ENCODE peak calls at places on chromosomes 7 and 10, in nine cellular contexts. X is AG10803; S is AG09319; H is A549; O is activated CD8-positive, alpha-beta T cell treated with anti-CD3 and anti-CD28 coated beads for 36 hours; T is HepG2; D is PC-3; E is astrocyte of the cerebellum; G is spleen. P is an unnamed sample.

GRCh38 chr10:100158044-100158805 is 27.6 kb downstream of the ERLIN1 start:
- DNase-seq in X (no peak), S (no peak), H (no peak), O (no peak), T (no peak), D (no peak), E (no peak), G (no peak), P (no peak)

GRCh38 chr10:59991661-59992060 is 85.3 kb upstream of the CCDC6 start:
- DNase-seq in X (peak), S (no peak), H (peak), O (no peak), T (no peak), D (peak), E (peak), G (no peak), P (peak)

GRCh38 chr10:77586719-77587423 is 50.7 kb downstream of the KCNMA1 start:
- DNase-seq in X (peak), S (peak), H (peak), O (no peak), T (no peak), D (peak), E (peak), G (peak), P (no peak)

GRCh38 chr10:598415-599170 is 90.9 kb downstream of the DIP2C start:
- DNase-seq in X (peak), S (peak), H (no peak), O (no peak), T (no peak), D (no peak), E (peak), G (no peak), P (no peak)

GRCh38 chr10:119896061-119896655 is 3.6 kb downstream of the SEC23IP start:
- DNase-seq in X (peak), S (peak), H (peak), O (no peak), T (peak), D (peak), E (peak), G (no peak), P (no peak)

GRCh38 chr10:50963063-50963462 is 77.6 kb upstream of the A1CF start:
- DNase-seq in X (no peak), S (no peak), H (no peak), O (no peak), T (no peak), D (no peak), E (no peak), G (no peak), P (no peak)

GRCh38 chr7:43758029-43758860 is at the start of gene BLVRA:
- DNase-seq in X (peak), S (no peak), H (peak), O (peak), T (peak), D (peak), E (no peak), G (peak), P (peak)

GRCh38 chr10:90125406-90125805 is 424.0 kb downstream of the KIF20B start:
- DNase-seq in X (no peak), S (no peak), H (no peak), O (no peak), T (no peak), D (no peak), E (no peak), G (no peak), P (no peak)

GRCh38 chr10:34049887-34050286 is 715.4 kb upstream of the NRP1 start:
- DNase-seq in X (no peak), S (no peak), H (peak), O (peak), T (no peak), D (peak), E (no peak), G (peak), P (no peak)

GRCh38 chr7:1818581-1819200 is 148.6 kb downstream of the ELFN1 start:
- DNase-seq in X (no peak), S (no peak), H (no peak), O (no peak), T (no peak), D (no peak), E (no peak), G (peak), P (no peak)

GRCh38 chr10:112904000-112904399 is 46.0 kb upstream of the TCF7L2 start:
- DNase-seq in X (no peak), S (no peak), H (peak), O (no peak), T (peak), D (peak), E (no peak), G (no peak), P (no peak)

GRCh38 chr7:151413241-151413640 is 3.4 kb upstream of the WDR86 start:
- DNase-seq in X (no peak), S (no peak), H (no peak), O (no peak), T (no peak), D (no peak), E (no peak), G (no peak), P (no peak)

GRCh38 chr10:32205666-32206065 is 141.3 kb downstream of the EPC1 start:
- DNase-seq in X (peak), S (no peak), H (no peak), O (no peak), T (no peak), D (no peak), E (no peak), G (no peak), P (no peak)

GRCh38 chr7:108132551-108133265 is 2.5 kb upstream of the LAMB4 start:
- DNase-seq in X (no peak), S (no peak), H (no peak), O (no peak), T (no peak), D (no peak), E (peak), G (no peak), P (no peak)

DNA sequence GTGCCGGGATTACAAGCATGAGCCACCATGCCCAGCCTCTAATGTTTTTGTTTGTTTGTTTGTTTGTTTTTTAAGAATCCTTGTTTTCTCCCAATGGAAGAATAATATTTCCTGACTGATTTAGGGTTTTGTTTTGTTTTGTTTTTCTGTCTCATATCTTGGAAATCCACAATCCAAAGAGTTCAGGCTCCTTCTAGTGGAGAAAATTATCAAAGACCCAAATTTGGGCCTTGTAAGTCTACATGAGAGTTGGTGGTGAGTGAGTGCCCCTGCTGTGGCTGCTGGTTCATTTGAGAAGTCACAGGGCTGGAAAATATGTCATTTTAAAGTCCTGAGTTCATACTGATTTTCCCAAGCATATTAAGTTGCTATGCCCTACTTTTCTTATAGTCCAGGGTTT is 33.5 kb upstream of the KLHL7 start:
- DNase-seq in X (peak), S (no peak), H (peak), O (no peak), T (no peak), D (peak), E (no peak), G (no peak), P (no peak)
- TF ChIP-seq CTCF in X (peak), S (peak), H (peak), O (no peak), T (peak), D (peak), E (peak), G (no peak), P (no peak)

GRCh38 chr7:32357535-32358277 is 132.5 kb downstream of the LSM5 start:
- DNase-seq in X (no peak), S (no peak), H (peak), O (no peak), T (no peak), D (peak), E (no peak), G (no peak), P (peak)
- TF ChIP-seq CTCF in X (no peak), S (no peak), H (peak), O (no peak), T (peak), D (peak), E (no peak), G (no peak), P (no peak)

GRCh38 chr10:127715782-127716378 is 21.1 kb upstream of the FOXI2 start:
- DNase-seq in X (peak), S (no peak), H (peak), O (no peak), T (peak), D (peak), E (peak), G (no peak), P (no peak)
- TF ChIP-seq CTCF in X (peak), S (no peak), H (peak), O (peak), T (peak), D (peak), E (no peak), G (peak), P (no peak)

GRCh38 chr7:87219545-87220025 is at the start of gene TMEM243:
- DNase-seq in X (peak), S (peak), H (peak), O (peak), T (peak), D (peak), E (no peak), G (peak), P (peak)
- TF ChIP-seq CTCF in X (peak), S (peak), H (no peak), O (no peak), T (peak), D (peak), E (peak), G (peak), P (no peak)

GRCh38 chr10:36880898-36881297 is 244.5 kb upstream of the ANKRD30A start:
- DNase-seq in X (peak), S (no peak), H (peak), O (no peak), T (peak), D (peak), E (peak), G (no peak), P (no peak)
- TF ChIP-seq CTCF in X (peak), S (peak), H (peak), O (peak), T (peak), D (peak), E (peak), G (peak), P (no peak)